ENCODE peak calls at places on chromosome 13, in four cellular contexts. One of them, this sample, is unnamed.
A peak's percentile ranks its signal among the peaks of the same experiment; 100 is the strongest.

GRCh38 chr13:109779074-109779473 is 7.3 kb downstream of the IRS2 start:
- DNase-seq in heart left ventricle: no peak
- DNase-seq in PC-9: no peak
- DNase-seq in neural progenitor cell: no peak
- DNase-seq in this sample: peak; percentile 55

GRCh38 chr13:107806726-107807125 is 408.6 kb downstream of the LIG4 start:
- DNase-seq in heart left ventricle: no peak
- DNase-seq in PC-9: no peak
- DNase-seq in neural progenitor cell: no peak
- DNase-seq in this sample: no peak

GRCh38 chr13:111161601-111162600 is 46.8 kb downstream of the ARHGEF7 start:
- DNase-seq in neural progenitor cell: no peak
- DNase-seq in heart left ventricle: no peak
- DNase-seq in PC-9: peak; percentile 22
- DNase-seq in this sample: no peak

GRCh38 chr13:110914293-110915056 is 394 bp downstream of the ANKRD10 start:
- DNase-seq in PC-9: peak; percentile 38
- DNase-seq in heart left ventricle: peak; percentile 87
- DNase-seq in neural progenitor cell: peak; percentile 90
- DNase-seq in this sample: peak; percentile 95

GRCh38 chr13:48078251-48078656 is 16.6 kb downstream of the MED4 start:
- DNase-seq in neural progenitor cell: no peak
- DNase-seq in PC-9: no peak
- DNase-seq in heart left ventricle: no peak
- DNase-seq in this sample: no peak

GRCh38 chr13:51806571-51806970 is 2.6 kb upstream of the DHRS12 start:
- DNase-seq in PC-9: no peak
- DNase-seq in heart left ventricle: no peak
- DNase-seq in neural progenitor cell: no peak
- DNase-seq in this sample: no peak

GRCh38 chr13:94057618-94058017 is 421.9 kb downstream of the DCT start:
- DNase-seq in neural progenitor cell: no peak
- DNase-seq in PC-9: no peak
- DNase-seq in heart left ventricle: no peak
- DNase-seq in this sample: no peak

GRCh38 chr13:94917814-94918213 is 205.5 kb upstream of the SOX21 start:
- DNase-seq in neural progenitor cell: peak; percentile 20
- DNase-seq in PC-9: no peak
- DNase-seq in heart left ventricle: no peak
- DNase-seq in this sample: no peak

GRCh38 chr13:97855570-97855970 is 97.9 kb upstream of the IPO5 start:
- DNase-seq in PC-9: peak; percentile 54
- DNase-seq in neural progenitor cell: peak; percentile 88
- DNase-seq in heart left ventricle: peak; percentile 23
- DNase-seq in this sample: no peak

DNA sequence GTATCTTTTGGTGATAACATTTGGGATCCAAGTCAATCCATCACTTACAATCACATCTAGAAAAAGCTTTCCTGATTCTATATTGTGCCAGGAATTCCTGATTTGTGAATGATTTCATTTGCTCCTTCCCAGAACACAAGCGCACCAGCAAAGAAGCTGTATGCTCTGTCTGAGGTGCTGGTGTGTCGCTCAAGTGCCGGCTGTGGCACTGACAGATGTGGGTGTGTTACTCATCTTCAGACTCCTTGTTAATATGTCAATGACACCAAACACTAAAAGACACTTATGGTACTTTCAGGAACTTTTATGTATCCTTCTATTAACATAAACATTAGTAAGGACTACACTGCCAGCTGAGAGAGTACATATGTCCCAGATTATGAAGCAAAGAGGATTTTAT is 429.1 kb downstream of the ITGBL1 start:
- DNase-seq in PC-9: no peak
- DNase-seq in neural progenitor cell: no peak
- DNase-seq in heart left ventricle: no peak
- DNase-seq in this sample: no peak
- H3K4me1 ChIP-seq in PC-9: no peaks in the 10 kb centered on the region
- H3K4me1 ChIP-seq in neural progenitor cell: no peaks in the 10 kb centered on the region
- H3K4me1 ChIP-seq in heart left ventricle: no peaks in the 10 kb centered on the region
- H3K4me1 ChIP-seq in this sample: no peaks in the 10 kb centered on the region

GRCh38 chr13:99985243-99985874 is 3.8 kb downstream of the ZIC2 start:
- DNase-seq in heart left ventricle: no peak
- DNase-seq in PC-9: no peak
- DNase-seq in neural progenitor cell: peak; percentile 73
- DNase-seq in this sample: no peak

GRCh38 chr13:99986751-99987150 is 5.2 kb downstream of the ZIC2 start:
- DNase-seq in neural progenitor cell: peak; percentile 53
- DNase-seq in PC-9: no peak
- DNase-seq in heart left ventricle: no peak
- DNase-seq in this sample: peak; percentile 18

GRCh38 chr13:99988469-99989375 is 7.1 kb downstream of the ZIC2 start:
- DNase-seq in neural progenitor cell: peak; percentile 70
- DNase-seq in heart left ventricle: no peak
- DNase-seq in PC-9: no peak
- DNase-seq in this sample: no peak

GRCh38 chr13:99985886-99986527 is 4.4 kb downstream of the ZIC2 start:
- DNase-seq in heart left ventricle: no peak
- DNase-seq in neural progenitor cell: peak; percentile 27
- DNase-seq in PC-9: no peak
- DNase-seq in this sample: no peak

GRCh38 chr13:99987180-99988047 is 5.8 kb downstream of the ZIC2 start:
- DNase-seq in neural progenitor cell: peak; percentile 71
- DNase-seq in heart left ventricle: no peak
- DNase-seq in PC-9: no peak
- DNase-seq in this sample: no peak
- H3K4me1 ChIP-seq in neural progenitor cell: peaks cover 53% of the 10 kb centered on the region
- H3K4me1 ChIP-seq in heart left ventricle: peaks cover 10% of the 10 kb centered on the region
- H3K4me1 ChIP-seq in PC-9: peaks cover 9% of the 10 kb centered on the region
- H3K4me1 ChIP-seq in this sample: no peaks in the 10 kb centered on the region

GRCh38 chr13:113220141-113220598 is 10.8 kb downstream of the CUL4A start:
- DNase-seq in heart left ventricle: no peak
- DNase-seq in neural progenitor cell: no peak
- DNase-seq in PC-9: no peak
- DNase-seq in this sample: peak; percentile 57

GRCh38 chr13:113220877-113221276 is 11.5 kb downstream of the CUL4A start:
- DNase-seq in heart left ventricle: peak; percentile 44
- DNase-seq in PC-9: no peak
- DNase-seq in neural progenitor cell: peak; percentile 48
- DNase-seq in this sample: peak; percentile 80

GRCh38 chr13:113211774-113212173 is 2.4 kb downstream of the CUL4A start:
- DNase-seq in PC-9: peak; percentile 34
- DNase-seq in heart left ventricle: no peak
- DNase-seq in neural progenitor cell: peak; percentile 51
- DNase-seq in this sample: no peak

GRCh38 chr13:113219311-113219940 is 10.0 kb downstream of the CUL4A start:
- DNase-seq in neural progenitor cell: no peak
- DNase-seq in heart left ventricle: no peak
- DNase-seq in PC-9: no peak
- DNase-seq in this sample: no peak

DNA sequence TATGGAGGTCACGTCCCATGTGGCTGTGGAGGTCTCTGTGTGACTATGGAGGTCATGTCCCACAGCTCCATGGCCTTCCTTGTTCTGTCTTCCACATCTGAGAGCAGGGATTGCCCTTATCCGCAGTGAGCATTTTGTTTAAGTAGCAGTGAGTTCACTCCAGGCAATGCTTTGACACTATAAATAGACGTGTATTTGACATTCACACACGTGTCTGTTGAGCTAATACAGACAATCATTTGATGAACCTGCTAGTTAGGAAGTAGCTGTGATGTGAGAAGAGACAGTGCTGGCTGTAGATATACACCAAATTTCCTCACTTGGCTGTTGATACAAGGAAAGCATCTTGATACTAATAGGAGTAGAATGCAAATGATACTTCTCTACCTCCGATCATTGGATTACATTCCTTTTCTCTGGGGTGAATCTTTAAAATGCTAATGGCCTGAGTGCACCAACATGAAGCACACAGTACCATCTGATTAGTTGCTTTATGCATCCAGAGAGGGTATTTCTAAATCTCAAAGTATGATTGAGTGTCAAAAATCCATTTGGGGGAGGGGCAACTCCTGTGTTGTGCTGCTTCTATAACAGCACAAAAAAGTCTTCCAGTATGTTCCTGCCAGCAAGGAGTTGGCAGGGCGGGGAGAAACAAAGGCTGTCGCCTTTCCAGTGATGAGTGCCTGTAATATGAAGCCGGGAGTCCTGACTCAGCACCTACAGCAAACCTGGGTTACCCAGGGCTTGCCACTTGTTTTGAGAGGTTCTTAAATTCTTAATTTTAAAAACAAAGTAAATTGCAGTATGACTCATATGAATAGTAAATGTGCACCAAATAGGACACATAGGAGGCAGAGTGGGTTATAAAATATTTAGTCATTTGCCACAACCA is 7.0 kb downstream of the CUL4A start:
- DNase-seq in neural progenitor cell: peak; percentile 61
- DNase-seq in heart left ventricle: peak; percentile 47
- DNase-seq in PC-9: peak; percentile 89
- DNase-seq in this sample: peak; percentile 75
- H3K4me1 ChIP-seq in neural progenitor cell: peaks cover 18% of the 10 kb centered on the region
- H3K4me1 ChIP-seq in heart left ventricle: peaks cover 69% of the 10 kb centered on the region
- H3K4me1 ChIP-seq in PC-9: peaks cover 42% of the 10 kb centered on the region
- H3K4me1 ChIP-seq in this sample: peaks cover 17% of the 10 kb centered on the region

DNA sequence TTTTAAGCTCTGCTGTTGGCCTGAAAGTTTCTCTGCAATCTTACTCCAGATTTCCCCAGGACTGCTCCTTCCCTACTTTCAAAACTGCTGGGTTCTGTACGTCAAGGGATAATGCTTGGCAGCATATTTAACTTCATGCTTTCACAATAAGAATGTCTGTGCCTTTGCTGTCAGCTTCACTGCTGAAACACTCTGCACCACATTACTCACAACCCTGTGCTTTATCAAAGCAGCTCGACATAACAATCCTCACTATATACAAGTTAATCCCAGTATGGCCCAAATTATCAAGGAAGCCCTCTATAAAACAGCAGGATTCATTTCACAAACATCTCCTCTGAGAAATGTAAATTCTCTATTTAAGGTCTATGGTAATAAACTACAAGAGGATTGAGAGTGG is 17.5 kb downstream of the LATS2 start:
- DNase-seq in neural progenitor cell: no peak
- DNase-seq in heart left ventricle: no peak
- DNase-seq in PC-9: no peak
- DNase-seq in this sample: no peak
- H3K4me1 ChIP-seq in neural progenitor cell: peaks cover 26% of the 10 kb centered on the region
- H3K4me1 ChIP-seq in heart left ventricle: peaks cover 79% of the 10 kb centered on the region
- H3K4me1 ChIP-seq in PC-9: no peaks in the 10 kb centered on the region
- H3K4me1 ChIP-seq in this sample: peaks cover 18% of the 10 kb centered on the region

GRCh38 chr13:40590112-40590862 is 76.2 kb downstream of the FOXO1 start:
- DNase-seq in heart left ventricle: no peak
- DNase-seq in neural progenitor cell: no peak
- DNase-seq in PC-9: no peak
- DNase-seq in this sample: no peak

GRCh38 chr13:40585911-40586471 is 80.5 kb downstream of the FOXO1 start:
- DNase-seq in neural progenitor cell: no peak
- DNase-seq in heart left ventricle: no peak
- DNase-seq in PC-9: peak; percentile 54
- DNase-seq in this sample: no peak

GRCh38 chr13:40586886-40587285 is 79.6 kb downstream of the FOXO1 start:
- DNase-seq in PC-9: no peak
- DNase-seq in neural progenitor cell: no peak
- DNase-seq in heart left ventricle: no peak
- DNase-seq in this sample: no peak

GRCh38 chr13:40589285-40590109 is 76.9 kb downstream of the FOXO1 start:
- DNase-seq in neural progenitor cell: peak; percentile 38
- DNase-seq in heart left ventricle: peak; percentile 65
- DNase-seq in PC-9: no peak
- DNase-seq in this sample: peak; percentile 48

DNA sequence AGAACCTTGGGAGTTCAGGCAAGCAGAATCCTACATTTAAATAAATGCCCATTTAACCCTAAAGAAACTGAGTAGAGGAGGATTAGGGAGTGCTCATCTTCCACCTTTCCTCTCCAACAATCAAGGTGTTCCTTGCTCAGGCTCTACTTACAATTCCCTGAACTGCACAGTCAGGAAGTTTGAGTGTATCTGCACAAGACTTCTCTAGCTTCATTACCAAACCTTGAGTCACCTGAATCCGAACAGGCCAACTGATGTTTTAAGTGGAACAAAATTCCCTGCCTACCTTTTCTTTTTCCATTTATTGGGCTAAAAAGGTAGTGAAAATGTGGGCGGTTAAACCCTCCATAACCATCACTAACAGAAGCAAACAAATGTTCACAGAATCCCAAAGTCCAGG is 78.3 kb downstream of the FOXO1 start:
- DNase-seq in heart left ventricle: no peak
- DNase-seq in PC-9: no peak
- DNase-seq in neural progenitor cell: no peak
- DNase-seq in this sample: no peak
- H3K4me1 ChIP-seq in heart left ventricle: peaks cover 81% of the 10 kb centered on the region
- H3K4me1 ChIP-seq in PC-9: peaks cover 9% of the 10 kb centered on the region
- H3K4me1 ChIP-seq in neural progenitor cell: peaks cover 18% of the 10 kb centered on the region
- H3K4me1 ChIP-seq in this sample: peaks cover 20% of the 10 kb centered on the region

GRCh38 chr13:19726611-19727010 is 56.1 kb downstream of the PSPC1 start:
- DNase-seq in neural progenitor cell: no peak
- DNase-seq in PC-9: no peak
- DNase-seq in heart left ventricle: no peak
- DNase-seq in this sample: no peak
- H3K4me1 ChIP-seq in neural progenitor cell: no peaks in the 10 kb centered on the region
- H3K4me1 ChIP-seq in PC-9: no peaks in the 10 kb centered on the region
- H3K4me1 ChIP-seq in heart left ventricle: no peaks in the 10 kb centered on the region
- H3K4me1 ChIP-seq in this sample: peaks cover 1% of the 10 kb centered on the region